ENCODE peak calls at places on chromosomes 5 and 9, in seven cellular contexts. D is stimulated activated CD8-positive, alpha-beta memory T cell treated with anti-CD3 and anti-CD28 coated beads, Interleukin-4, amount 100 ng/mL, for 1 hour; T is Kasumi-1; B is sigmoid colon; E is NCI-H2107; I is ELF-1; P is GM04504. G is an unnamed sample.

GRCh38 chr5:157326440-157327023 is 60.6 kb downstream of the CYFIP2 start:
- DNase-seq in D (no peak), T (no peak), B (no peak), E (no peak), I (no peak), P (no peak), G (no peak)

GRCh38 chr5:24367211-24367610 is 277.6 kb downstream of the CDH10 start:
- DNase-seq in D (no peak), T (no peak), B (no peak), E (no peak), I (no peak), P (no peak), G (no peak)

GRCh38 chr9:77291714-77292113 is 114.4 kb downstream of the VPS13A start:
- DNase-seq in D (no peak), T (peak; percentile 57), B (no peak), E (no peak), I (peak; percentile 45), P (peak; percentile 14), G (no peak)

GRCh38 chr5:133273661-133274596 is 222.1 kb downstream of the HSPA4 start:
- DNase-seq in D (no peak), T (no peak), B (no peak), E (no peak), I (peak; percentile 25), P (peak; percentile 14), G (no peak)

GRCh38 chr5:102638316-102638715 is 116.8 kb upstream of the PAM start:
- DNase-seq in D (no peak), T (no peak), B (no peak), E (no peak), I (no peak), P (no peak), G (no peak)

GRCh38 chr9:72268961-72269360 is 96.0 kb downstream of the ZFAND5 start:
- DNase-seq in D (no peak), T (no peak), B (no peak), E (no peak), I (no peak), P (no peak), G (no peak)

GRCh38 chr5:106307265-106307664 is 1363.5 kb downstream of the EFNA5 start:
- DNase-seq in D (no peak), T (no peak), B (no peak), E (no peak), I (no peak), P (no peak), G (no peak)

GRCh38 chr5:122999947-123000563 is 36.5 kb downstream of the PPIC start:
- DNase-seq in D (no peak), T (no peak), B (no peak), E (no peak), I (peak; percentile 63), P (peak; percentile 16), G (no peak)

GRCh38 chr5:170546257-170546656 is 42.4 kb downstream of the KCNIP1 start:
- DNase-seq in D (no peak), T (no peak), B (peak; percentile 30), E (no peak), I (no peak), P (no peak), G (no peak)

GRCh38 chr9:68416891-68417570 is 60.6 kb downstream of the PGM5 start:
- DNase-seq in D (no peak), T (peak; percentile 25), B (no peak), E (no peak), I (peak; percentile 7), P (no peak), G (no peak)

GRCh38 chr9:27340876-27341540 is 44.1 kb upstream of the EQTN start:
- DNase-seq in D (no peak), T (no peak), B (no peak), E (no peak), I (no peak), P (no peak), G (no peak)

GRCh38 chr9:121671612-121672155 is 20.2 kb downstream of the DAB2IP start:
- DNase-seq in D (no peak), T (no peak), B (no peak), E (no peak), I (no peak), P (peak; percentile 34), G (no peak)

GRCh38 chr5:133285583-133286021 is 233.8 kb downstream of the HSPA4 start:
- DNase-seq in D (no peak), T (no peak), B (no peak), E (no peak), I (no peak), P (peak; percentile 3), G (no peak)

GRCh38 chr5:168852329-168852728 is 273.2 kb upstream of the PANK3 start:
- DNase-seq in D (no peak), T (no peak), B (no peak), E (no peak), I (no peak), P (no peak), G (no peak)

GRCh38 chr5:114305402-114306207 is 56.3 kb upstream of the KCNN2 start:
- DNase-seq in D (no peak), T (peak; percentile 61), B (no peak), E (no peak), I (peak; percentile 23), P (no peak), G (no peak)

GRCh38 chr5:111069839-111070238 is 1.7 kb upstream of the TSLP start:
- DNase-seq in D (no peak), T (no peak), B (no peak), E (no peak), I (no peak), P (no peak), G (no peak)

GRCh38 chr5:168364738-168365550 is 73.5 kb downstream of the WWC1 start:
- DNase-seq in D (no peak), T (no peak), B (no peak), E (no peak), I (peak; percentile 95), P (no peak), G (no peak)

GRCh38 chr9:8366161-8366926 is 566.8 kb upstream of the DMAC1 start:
- DNase-seq in D (no peak), T (no peak), B (no peak), E (no peak), I (no peak), P (no peak), G (no peak)

GRCh38 chr5:177440990-177441780 is 5.4 kb upstream of the PRR7 start:
- DNase-seq in D (no peak), T (no peak), B (no peak), E (no peak), I (no peak), P (no peak), G (peak; percentile 72)

GRCh38 chr9:115289757-115290208 is 171.8 kb upstream of the TNC start:
- DNase-seq in D (no peak), T (no peak), B (no peak), E (no peak), I (no peak), P (no peak), G (no peak)

GRCh38 chr5:26847041-26847736 is 191.2 kb downstream of the CDH9 start:
- DNase-seq in D (no peak), T (no peak), B (no peak), E (no peak), I (peak; percentile 25), P (no peak), G (no peak)

GRCh38 chr9:127661342-127661741 is 45.4 kb upstream of the CFAP157 start:
- DNase-seq in D (no peak), T (no peak), B (no peak), E (no peak), I (no peak), P (no peak), G (no peak)

GRCh38 chr5:74394924-74395880 is 245.3 kb downstream of the ENC1 start:
- DNase-seq in D (no peak), T (no peak), B (no peak), E (no peak), I (peak; percentile 92), P (no peak), G (no peak)

GRCh38 chr9:36793277-36793676 is 220.6 kb downstream of the MELK start:
- DNase-seq in D (no peak), T (peak; percentile 21), B (no peak), E (no peak), I (peak; percentile 27), P (no peak), G (no peak)

GRCh38 chr9:128276574-128277270 is 646 bp downstream of the SWI5 start:
- DNase-seq in D (no peak), T (no peak), B (peak; percentile 80), E (no peak), I (peak; percentile 44), P (no peak), G (no peak)

GRCh38 chr9:79301549-79301948 is 270.2 kb upstream of the TLE4 start:
- DNase-seq in D (no peak), T (no peak), B (no peak), E (no peak), I (no peak), P (peak; percentile 28), G (no peak)

GRCh38 chr5:117414926-117415325 is 840.3 kb upstream of the SEMA6A start:
- DNase-seq in D (no peak), T (no peak), B (no peak), E (no peak), I (no peak), P (no peak), G (no peak)

GRCh38 chr9:1025131-1025530 is 25.0 kb upstream of the DMRT2 start:
- DNase-seq in D (no peak), T (no peak), B (no peak), E (no peak), I (no peak), P (no peak), G (no peak)

GRCh38 chr5:142322747-142323479 is 1.9 kb downstream of the SPRY4 start:
- DNase-seq in D (no peak), T (no peak), B (peak; percentile 76), E (no peak), I (peak; percentile 47), P (peak; percentile 67), G (no peak)

GRCh38 chr9:122121931-122122330 is 28.8 kb upstream of the TTLL11 start:
- DNase-seq in D (no peak), T (no peak), B (no peak), E (no peak), I (no peak), P (no peak), G (no peak)

GRCh38 chr5:135163391-135163790 is 129.4 kb upstream of the PITX1 start:
- DNase-seq in D (no peak), T (no peak), B (no peak), E (no peak), I (no peak), P (no peak), G (no peak)

GRCh38 chr9:130662927-130663257 is 1.5 kb upstream of the PRDM12 start:
- DNase-seq in D (no peak), T (no peak), B (no peak), E (no peak), I (peak; percentile 31), P (no peak), G (no peak)

GRCh38 chr9:77764894-77765780 is 117.0 kb upstream of the GNA14 start:
- DNase-seq in D (no peak), T (peak; percentile 61), B (no peak), E (no peak), I (no peak), P (no peak), G (no peak)

GRCh38 chr5:32147236-32147635 is 26.9 kb downstream of the GOLPH3 start:
- DNase-seq in D (no peak), T (no peak), B (no peak), E (no peak), I (no peak), P (no peak), G (no peak)

GRCh38 chr5:62779010-62779422 is 200.4 kb downstream of the LRRC70 start:
- DNase-seq in D (no peak), T (peak; percentile 55), B (no peak), E (peak; percentile 11), I (peak; percentile 52), P (peak; percentile 31), G (no peak)

GRCh38 chr9:73441890-73442818 is 290.5 kb downstream of the ANXA1 start:
- DNase-seq in D (no peak), T (no peak), B (no peak), E (no peak), I (peak; percentile 33), P (peak; percentile 6), G (no peak)

GRCh38 chr9:137672907-137673791 is 54.3 kb downstream of the EHMT1 start:
- DNase-seq in D (no peak), T (peak; percentile 77), B (peak; percentile 71), E (peak; percentile 53), I (peak; percentile 58), P (peak; percentile 42), G (peak; percentile 76)